ENCODE peak calls at places on chromosomes 6 and 20, in eight cellular contexts. T, H, M, B, E, A, G and O are unnamed samples.

GRCh38 chr20:1533059-1533458 is 24.4 kb downstream of the SIRPD start:
- DNase-seq in T (no peak), H (peak), M (no peak), B (no peak), E (no peak), A (no peak), G (no peak), O (no peak)

GRCh38 chr20:56179051-56179450 is 69.5 kb upstream of the MC3R start:
- DNase-seq in T (no peak), H (no peak), M (no peak), B (no peak), E (no peak), A (no peak), G (no peak), O (no peak)

GRCh38 chr20:51275816-51276215 is 252.9 kb upstream of the KCNG1 start:
- DNase-seq in T (no peak), H (peak), M (no peak), B (no peak), E (no peak), A (no peak), G (no peak), O (no peak)

GRCh38 chr20:21505810-21506530 is 7.9 kb downstream of the NKX2-2 start:
- DNase-seq in T (peak), H (peak), M (no peak), B (peak), E (peak), A (no peak), G (peak), O (no peak)

GRCh38 chr6:167005350-167006159 is 6.4 kb downstream of the CEP43 start:
- DNase-seq in T (no peak), H (no peak), M (no peak), B (no peak), E (peak), A (no peak), G (peak), O (no peak)

GRCh38 chr20:20743511-20744169 is 31.2 kb upstream of the RALGAPA2 start:
- DNase-seq in T (no peak), H (peak), M (peak), B (peak), E (no peak), A (no peak), G (no peak), O (peak)

GRCh38 chr6:6916598-6916997 is 191.2 kb upstream of the RREB1 start:
- DNase-seq in T (no peak), H (no peak), M (no peak), B (no peak), E (no peak), A (no peak), G (no peak), O (no peak)

GRCh38 chr6:17165383-17165782 is 63.5 kb downstream of the STMND1 start:
- DNase-seq in T (no peak), H (no peak), M (no peak), B (no peak), E (no peak), A (no peak), G (no peak), O (peak)

GRCh38 chr6:168025831-168026325 is 28.4 kb downstream of the KIF25 start:
- DNase-seq in T (no peak), H (no peak), M (no peak), B (peak), E (no peak), A (no peak), G (no peak), O (no peak)

GRCh38 chr6:167407239-167408064 is 82.6 kb downstream of the TTLL2 start:
- DNase-seq in T (no peak), H (no peak), M (peak), B (peak), E (no peak), A (no peak), G (no peak), O (no peak)

GRCh38 chr6:146634022-146634421 is 35.2 kb downstream of the ADGB start:
- DNase-seq in T (no peak), H (no peak), M (no peak), B (no peak), E (no peak), A (no peak), G (no peak), O (no peak)

GRCh38 chr20:37565134-37565811 is 37.6 kb upstream of the BLCAP start:
- DNase-seq in T (no peak), H (no peak), M (no peak), B (no peak), E (no peak), A (no peak), G (no peak), O (no peak)

GRCh38 chr6:79544299-79544927 is 7.2 kb upstream of the LCA5 start:
- DNase-seq in T (no peak), H (no peak), M (no peak), B (no peak), E (no peak), A (peak), G (no peak), O (no peak)

GRCh38 chr20:1005452-1006027 is 3.4 kb upstream of the RSPO4 start:
- DNase-seq in T (peak), H (peak), M (peak), B (peak), E (peak), A (peak), G (peak), O (no peak)

GRCh38 chr6:28522594-28523557 is 2.8 kb upstream of the GPX5 start:
- DNase-seq in T (no peak), H (no peak), M (no peak), B (no peak), E (no peak), A (no peak), G (peak), O (no peak)

GRCh38 chr6:128204621-128205020 is 303.8 kb upstream of the THEMIS start:
- DNase-seq in T (no peak), H (no peak), M (no peak), B (no peak), E (no peak), A (no peak), G (no peak), O (no peak)

GRCh38 chr6:73139681-73140080 is 85.6 kb downstream of the KHDC1L start:
- DNase-seq in T (no peak), H (no peak), M (no peak), B (no peak), E (no peak), A (no peak), G (no peak), O (no peak)

GRCh38 chr6:27375613-27376079 is 12.9 kb upstream of the ZNF391 start:
- DNase-seq in T (no peak), H (no peak), M (no peak), B (no peak), E (no peak), A (no peak), G (peak), O (no peak)

GRCh38 chr6:56232446-56232845 is 14.9 kb downstream of the COL21A1 start:
- DNase-seq in T (no peak), H (peak), M (no peak), B (no peak), E (no peak), A (no peak), G (no peak), O (no peak)

GRCh38 chr6:113758725-113759576 is 98.2 kb upstream of the MARCKS start:
- DNase-seq in T (no peak), H (peak), M (no peak), B (no peak), E (no peak), A (no peak), G (no peak), O (no peak)

GRCh38 chr6:113767985-113768384 is 89.2 kb upstream of the MARCKS start:
- DNase-seq in T (no peak), H (no peak), M (no peak), B (no peak), E (no peak), A (no peak), G (no peak), O (no peak)

GRCh38 chr6:113763883-113764282 is 93.3 kb upstream of the MARCKS start:
- DNase-seq in T (peak), H (peak), M (no peak), B (no peak), E (no peak), A (peak), G (no peak), O (no peak)

GRCh38 chr6:113762611-113763010 is 94.5 kb upstream of the MARCKS start:
- DNase-seq in T (no peak), H (no peak), M (no peak), B (no peak), E (no peak), A (no peak), G (no peak), O (peak)

GRCh38 chr6:113763311-113763766 is 93.8 kb upstream of the MARCKS start:
- DNase-seq in T (no peak), H (peak), M (no peak), B (no peak), E (no peak), A (no peak), G (no peak), O (no peak)
- H3K9ac ChIP-seq in T (no peak), H (no peak), M (no peak), B (no peak), E (no peak), A (no peak), G (no peak), O (no peak)

DNA sequence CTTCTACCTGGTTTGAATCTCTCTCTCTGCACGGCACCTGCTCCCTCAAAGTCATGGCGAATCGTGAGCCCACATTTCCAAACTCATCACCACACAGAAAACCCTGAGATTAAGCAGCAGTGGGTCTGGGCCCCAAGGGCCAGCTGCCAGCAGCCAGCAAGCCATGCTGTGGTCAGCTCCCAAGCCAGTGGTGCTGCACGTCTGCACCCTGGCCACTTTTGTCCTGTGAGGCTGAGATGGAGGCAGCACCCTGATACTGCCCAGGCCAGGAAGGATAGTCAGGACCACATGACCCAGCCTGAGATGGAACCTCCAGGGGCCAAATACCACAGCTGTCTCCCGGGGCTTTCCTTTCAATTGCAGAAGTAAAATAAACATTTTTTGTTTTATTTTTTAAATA is 93.9 kb downstream of the PRND start:
- DNase-seq in T (no peak), H (no peak), M (no peak), B (no peak), E (no peak), A (no peak), G (no peak), O (no peak)
- H3K27ac ChIP-seq in T (no peak), H (no peak), M (no peak), B (no peak), E (no peak), A (peak), G (no peak), O (no peak)

DNA sequence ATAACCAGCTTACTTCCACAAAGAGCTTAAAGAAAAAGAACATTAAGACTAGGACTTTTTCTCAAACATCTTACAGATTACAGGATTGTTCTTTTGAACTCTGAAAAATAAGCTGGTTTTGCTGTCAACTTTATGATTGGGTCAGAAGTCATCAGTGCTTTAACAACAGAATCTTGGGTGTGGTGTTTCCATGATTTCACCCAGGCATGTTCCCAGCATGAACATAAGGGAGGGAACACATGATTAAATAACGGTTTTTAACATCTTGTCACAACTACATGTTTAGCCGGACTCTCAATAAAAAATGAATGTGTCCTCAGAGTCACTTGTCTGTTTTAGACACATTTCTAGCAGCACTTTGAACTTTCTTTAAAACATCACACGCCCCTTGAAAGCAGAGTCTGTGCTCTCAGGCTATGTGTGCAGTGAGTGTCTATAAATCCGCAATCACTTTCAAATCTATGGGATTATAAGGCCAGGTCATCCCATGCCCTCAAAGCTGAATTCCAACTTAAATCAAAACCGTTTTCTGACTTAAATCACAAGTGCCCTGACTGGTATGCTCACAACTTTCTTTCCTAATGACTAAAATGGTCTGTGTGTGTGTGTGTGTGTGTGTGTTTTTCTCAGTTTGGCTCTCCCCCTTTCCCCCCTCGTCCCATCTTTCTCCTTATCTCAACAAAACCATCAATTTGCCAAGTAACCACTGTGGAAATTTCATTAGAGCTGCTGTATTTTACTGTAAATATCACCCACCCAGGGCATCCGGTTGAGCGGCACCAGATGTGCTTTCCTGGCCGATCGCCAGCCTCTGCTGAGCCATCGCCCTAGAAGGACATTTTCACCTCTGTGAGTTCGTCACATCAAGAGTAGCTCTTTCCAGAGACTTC is 216.8 kb upstream of the DTNBP1 start:
- DNase-seq in T (no peak), H (peak), M (no peak), B (no peak), E (peak), A (no peak), G (peak), O (peak)
- TF ChIP-seq POLR2AphosphoS5 in T (no peak), H (no peak), M (no peak), B (no peak), E (peak), A (no peak), G (no peak), O (peak)

GRCh38 chr6:1382883-1383728 is 6.3 kb upstream of the FOXF2 start:
- DNase-seq in T (no peak), H (no peak), M (no peak), B (peak), E (no peak), A (no peak), G (no peak), O (no peak)
- H3K9ac ChIP-seq in T (no peak), H (no peak), M (no peak), B (no peak), E (no peak), A (no peak), G (no peak), O (no peak)

DNA sequence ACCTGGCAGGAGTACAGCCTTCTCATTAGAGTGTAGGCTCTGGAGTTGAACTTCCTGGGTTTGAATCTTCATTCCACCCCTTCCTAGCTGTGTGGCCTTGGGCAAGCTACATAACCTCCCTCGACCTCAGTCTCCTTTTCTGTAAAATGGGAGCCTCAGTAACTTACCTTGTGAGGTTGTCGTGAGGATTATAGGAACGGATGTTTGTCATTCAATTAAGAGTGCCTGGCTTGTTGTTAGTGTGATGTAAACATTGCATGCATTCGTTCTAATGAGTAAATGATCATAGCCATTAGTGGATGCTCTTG is 45.2 kb downstream of the TOX2 start:
- DNase-seq in T (no peak), H (no peak), M (no peak), B (no peak), E (no peak), A (no peak), G (no peak), O (no peak)
- H3K27ac ChIP-seq in T (no peak), H (no peak), M (no peak), B (no peak), E (peak), A (no peak), G (no peak), O (no peak)